ENCODE peak calls at places on chromosomes 16 and 17, in eight cellular contexts. T is astrocyte of the spinal cord, C is WERI-Rb-1, J is adrenal gland, X is ascending aorta, R is fibroblast of lung, U is endothelial cell of umbilical vein, L is GM12878. N is an unnamed sample.

GRCh38 chr16:55118701-55119260 is 188.1 kb downstream of the IRX5 start:
- DNase-seq in U (no peak), J (no peak), R (no peak), T (no peak), X (no peak), C (no peak), L (no peak), N (no peak)

GRCh38 chr16:19419691-19420060 is 2.0 kb downstream of the TMC5 start:
- DNase-seq in J (no peak), L (no peak), R (peak; percentile 8), C (no peak), T (no peak), U (no peak), X (no peak), N (no peak)

GRCh38 chr16:86669937-86670772 is 91.8 kb downstream of the FOXL1 start:
- DNase-seq in J (no peak), U (no peak), C (peak; percentile 16), L (no peak), T (peak; percentile 55), R (peak; percentile 79), X (peak; percentile 81), N (no peak)

GRCh38 chr17:44782349-44782850 is 23.6 kb downstream of the ADAM11 start:
- DNase-seq in J (no peak), C (no peak), T (no peak), U (no peak), X (no peak), R (no peak), L (no peak), N (no peak)

GRCh38 chr16:68332411-68333121 is 21.7 kb downstream of the PRMT7 start:
- DNase-seq in J (peak; percentile 65), T (peak; percentile 62), R (peak; percentile 75), U (peak; percentile 98), C (no peak), X (no peak), L (no peak), N (no peak)

GRCh38 chr16:17360810-17361209 is 110.0 kb downstream of the XYLT1 start:
- DNase-seq in U (no peak), T (no peak), R (no peak), C (no peak), X (no peak), L (no peak), J (no peak), N (no peak)

GRCh38 chr17:28846231-28846630 is 3.6 kb upstream of the FAM222B start:
- DNase-seq in X (no peak), R (no peak), T (no peak), J (no peak), L (no peak), U (no peak), C (no peak), N (no peak)

GRCh38 chr16:10895053-10895946 is 18.3 kb downstream of the CIITA start:
- DNase-seq in U (peak; percentile 22), L (no peak), T (peak; percentile 14), J (no peak), X (no peak), R (peak; percentile 33), C (no peak), N (no peak)

GRCh38 chr17:55635253-55635766 is 87.4 kb downstream of the TMEM100 start:
- DNase-seq in L (no peak), U (peak; percentile 42), J (no peak), T (peak; percentile 3), C (no peak), R (peak; percentile 34), X (no peak), N (no peak)

GRCh38 chr16:86040496-86040895 is 141.5 kb downstream of the IRF8 start:
- DNase-seq in L (no peak), T (no peak), J (no peak), X (no peak), R (no peak), C (no peak), U (no peak), N (no peak)

GRCh38 chr17:74410001-74410443 is 21.9 kb upstream of the GPRC5C start:
- DNase-seq in C (no peak), T (no peak), J (no peak), U (no peak), L (no peak), R (no peak), X (no peak), N (no peak)

GRCh38 chr16:30787613-30788378 is 791 bp upstream of the ZNF629 start:
- DNase-seq in J (no peak), C (no peak), X (no peak), U (peak; percentile 21), T (no peak), R (no peak), L (no peak), N (no peak)

GRCh38 chr16:89009343-89010209 is 32.6 kb upstream of the CBFA2T3 start:
- DNase-seq in T (no peak), R (no peak), L (no peak), U (peak; percentile 16), X (no peak), J (no peak), C (no peak), N (no peak)

GRCh38 chr16:14179116-14179515 is 108.0 kb downstream of the MRTFB start:
- DNase-seq in J (no peak), T (no peak), C (no peak), R (no peak), L (no peak), X (no peak), U (no peak), N (no peak)

GRCh38 chr17:68441064-68441770 is 16.1 kb downstream of the WIPI1 start:
- DNase-seq in J (no peak), R (no peak), L (no peak), X (no peak), T (no peak), U (peak; percentile 94), C (no peak), N (no peak)

GRCh38 chr16:56891685-56892084 is 26.7 kb downstream of the SLC12A3 start:
- DNase-seq in L (no peak), U (no peak), J (no peak), T (no peak), R (no peak), C (no peak), X (no peak), N (no peak)

GRCh38 chr16:56886826-56887225 is 21.8 kb downstream of the SLC12A3 start:
- DNase-seq in J (no peak), R (no peak), X (no peak), T (no peak), C (no peak), U (no peak), L (no peak), N (no peak)

GRCh38 chr16:56886296-56886695 is 21.3 kb downstream of the SLC12A3 start:
- DNase-seq in X (no peak), U (no peak), L (no peak), C (no peak), J (no peak), R (no peak), T (no peak), N (no peak)

GRCh38 chr16:56889206-56889605 is 24.2 kb downstream of the SLC12A3 start:
- DNase-seq in C (no peak), X (no peak), J (no peak), U (no peak), R (no peak), L (no peak), T (no peak), N (no peak)

DNA sequence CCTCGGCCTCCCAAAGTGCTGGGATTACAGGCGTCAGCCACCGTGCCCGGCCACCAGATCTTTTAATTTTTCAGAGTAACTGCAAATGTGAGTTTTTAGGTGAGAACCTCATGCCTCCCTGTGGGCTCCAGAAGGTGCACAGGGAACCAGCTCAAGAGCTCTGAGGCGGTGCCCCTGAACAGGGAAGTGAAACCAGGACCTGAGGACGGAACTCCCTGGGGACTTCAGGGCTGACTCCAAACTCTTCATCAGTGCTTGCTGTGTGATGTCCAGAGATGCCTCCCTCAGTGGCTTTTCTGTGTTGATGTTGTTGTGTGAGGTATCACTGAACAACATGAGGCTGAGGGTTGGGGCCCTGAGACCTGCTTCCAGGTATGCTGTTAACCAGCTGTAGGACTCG is 23.8 kb downstream of the SLC12A3 start:
- DNase-seq in J (no peak), T (no peak), R (no peak), X (no peak), C (no peak), L (peak; percentile 61), U (no peak), N (no peak)
- TF ChIP-seq CTCF in J (no peak), T (no peak), R (no peak), X (no peak), C (no peak), L (no peak), U (no peak), N (no peak)

DNA sequence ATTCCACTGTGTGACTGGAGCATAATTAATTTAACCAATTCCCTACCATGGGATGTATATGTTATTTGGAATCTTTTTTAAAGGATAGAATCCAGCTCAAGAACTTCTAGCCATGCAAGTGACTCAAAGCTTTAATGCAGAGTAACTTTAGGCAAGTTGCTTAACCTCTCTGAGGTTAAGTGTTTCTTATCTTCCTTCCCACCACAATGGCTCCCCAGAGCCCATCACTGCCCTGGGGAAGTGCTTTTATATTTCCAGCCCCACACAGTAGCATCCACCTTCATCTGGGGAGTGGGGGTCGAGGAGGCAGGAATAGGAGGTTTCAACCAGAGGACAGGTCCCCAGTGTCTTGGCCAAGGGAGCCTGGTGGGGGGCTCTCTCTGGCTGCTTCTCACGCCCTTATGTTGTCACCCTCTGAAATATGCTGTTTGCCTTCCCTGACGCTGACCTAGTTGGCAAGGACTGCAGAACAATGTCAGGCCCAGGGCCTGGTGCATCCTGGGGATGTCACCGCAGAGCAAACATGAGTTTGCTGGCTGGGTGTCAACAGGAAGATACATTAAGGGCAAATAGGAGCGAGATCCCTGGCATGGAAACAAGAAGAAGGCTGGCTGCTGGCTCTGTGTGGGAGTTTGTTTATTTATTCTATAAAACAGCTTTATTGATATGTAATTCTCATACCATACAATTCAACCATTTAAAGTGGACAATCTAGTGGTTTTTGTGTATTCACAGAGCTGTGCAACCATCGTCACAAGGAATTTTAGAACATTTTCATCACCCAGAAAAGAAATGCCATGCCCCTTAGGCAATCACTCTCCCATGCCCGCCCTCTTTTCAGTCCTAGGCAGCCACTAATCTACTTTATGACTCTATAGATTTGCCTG is 46.6 kb upstream of the WSB1 start:
- DNase-seq in J (peak; percentile 88), U (peak; percentile 96), C (no peak), R (peak; percentile 98), L (no peak), T (peak; percentile 71), X (peak; percentile 76), N (peak; percentile 28)
- TF ChIP-seq CTCF in J (no peak), U (no peak), C (no peak), R (no peak), L (no peak), T (no peak), X (no peak), N (no peak)

GRCh38 chr17:11324846-11325420 is 83.9 kb downstream of the SHISA6 start:
- DNase-seq in C (no peak), U (no peak), L (no peak), J (no peak), R (no peak), T (no peak), X (no peak), N (no peak)
- TF ChIP-seq CTCF in C (no peak), U (no peak), L (no peak), J (no peak), R (no peak), T (no peak), X (no peak), N (no peak)

GRCh38 chr17:14203392-14203791 is 33.3 kb downstream of the CDRT15 start:
- DNase-seq in U (no peak), C (peak; percentile 16), T (no peak), J (no peak), X (no peak), R (peak; percentile 9), L (no peak), N (no peak)
- TF ChIP-seq CTCF in U (peak; percentile 10), C (peak; percentile 38), T (peak; percentile 37), J (no peak), X (no peak), R (peak; percentile 42), L (peak; percentile 8), N (peak; percentile 59)

GRCh38 chr17:82358467-82359350 is at the start of gene TEX19:
- DNase-seq in J (no peak), C (peak; percentile 61), U (no peak), T (no peak), L (no peak), X (no peak), R (no peak), N (no peak)
- TF ChIP-seq CTCF in J (no peak), C (peak; percentile 39), U (no peak), T (no peak), L (no peak), X (no peak), R (no peak), N (no peak)